ENCODE peak calls at places on chromosomes 6 and 20, in six cellular contexts. One of them, this sample, is unnamed.

GRCh38 chr20:33051333-33051732 is 2.4 kb upstream of the BPIFB3 start:
- DNase-seq in right atrium auricular region: no peak
- DNase-seq in Calu3: no peak
- DNase-seq in fibroblast of pulmonary artery: no peak
- DNase-seq in NCI-H69: no peak
- DNase-seq in cardiac muscle cell: no peak
- DNase-seq in this sample: no peak

GRCh38 chr20:7113577-7114466 is 346.3 kb downstream of the BMP2 start:
- DNase-seq in right atrium auricular region: no peak
- DNase-seq in Calu3: peak
- DNase-seq in fibroblast of pulmonary artery: peak
- DNase-seq in NCI-H69: peak
- DNase-seq in cardiac muscle cell: peak
- DNase-seq in this sample: no peak

GRCh38 chr20:17403496-17403895 is 127.7 kb downstream of the BFSP1 start:
- DNase-seq in right atrium auricular region: no peak
- DNase-seq in Calu3: no peak
- DNase-seq in fibroblast of pulmonary artery: no peak
- DNase-seq in NCI-H69: no peak
- DNase-seq in cardiac muscle cell: no peak
- DNase-seq in this sample: no peak

GRCh38 chr6:105510746-105511145 is 107.9 kb upstream of the PREP start:
- DNase-seq in right atrium auricular region: no peak
- DNase-seq in Calu3: no peak
- DNase-seq in fibroblast of pulmonary artery: peak
- DNase-seq in NCI-H69: no peak
- DNase-seq in cardiac muscle cell: no peak
- DNase-seq in this sample: no peak

GRCh38 chr20:54170026-54170471 is 3.7 kb downstream of the CYP24A1 start:
- DNase-seq in right atrium auricular region: no peak
- DNase-seq in Calu3: no peak
- DNase-seq in fibroblast of pulmonary artery: no peak
- DNase-seq in NCI-H69: no peak
- DNase-seq in cardiac muscle cell: no peak
- DNase-seq in this sample: no peak

GRCh38 chr20:20373046-20373706 is 5.3 kb downstream of the INSM1 start:
- DNase-seq in right atrium auricular region: no peak
- DNase-seq in Calu3: no peak
- DNase-seq in fibroblast of pulmonary artery: peak
- DNase-seq in NCI-H69: peak
- DNase-seq in cardiac muscle cell: no peak
- DNase-seq in this sample: no peak

GRCh38 chr20:2865101-2865500 is 8.2 kb upstream of the PTPRA start:
- DNase-seq in right atrium auricular region: no peak
- DNase-seq in Calu3: no peak
- DNase-seq in fibroblast of pulmonary artery: no peak
- DNase-seq in NCI-H69: no peak
- DNase-seq in cardiac muscle cell: no peak
- DNase-seq in this sample: no peak

GRCh38 chr20:63459070-63459380 is 13.4 kb downstream of the KCNQ2 start:
- DNase-seq in right atrium auricular region: no peak
- DNase-seq in Calu3: no peak
- DNase-seq in fibroblast of pulmonary artery: no peak
- DNase-seq in NCI-H69: no peak
- DNase-seq in cardiac muscle cell: no peak
- DNase-seq in this sample: no peak